ENCODE peak calls at places on chromosomes 4 and X, in ten cellular contexts. C is H7, A is upper lobe of left lung, N is fibroblast of the conjunctiva, J is kidney tubule cell, G is H4, U is NCI-H1436, I is GM23248, D is T-helper 1 cell, T is Panc1. W is an unnamed sample.

GRCh38 chr4:69524708-69525107 is 29.0 kb upstream of the UGT2B4 start:
- DNase-seq in I (no peak), N (no peak), G (no peak), C (no peak), T (no peak), A (no peak), D (no peak), U (peak), J (no peak), W (no peak)

GRCh38 chr4:6873792-6874461 is 35.7 kb upstream of the TBC1D14 start:
- DNase-seq in N (no peak), C (peak), I (peak), J (peak), D (peak), G (peak), T (peak), A (peak), U (peak), W (peak)

GRCh38 chr4:15778742-15779231 is 659 bp downstream of the CD38 start:
- DNase-seq in J (peak), I (peak), U (no peak), G (peak), C (no peak), A (peak), T (no peak), D (peak), N (no peak), W (no peak)

GRCh38 chr4:3869661-3870566 is 103.7 kb downstream of the ADRA2C start:
- DNase-seq in I (peak), N (no peak), T (no peak), J (no peak), A (peak), D (no peak), C (no peak), U (no peak), G (no peak), W (no peak)

GRCh38 chr4:38169524-38169923 is 209.3 kb downstream of the PTTG2 start:
- DNase-seq in A (no peak), N (no peak), C (no peak), J (no peak), I (peak), G (peak), T (no peak), U (no peak), D (no peak), W (no peak)

GRCh38 chr4:185774815-185775684 is 36.9 kb downstream of the SORBS2 start:
- DNase-seq in T (no peak), U (no peak), I (peak), N (peak), A (peak), D (no peak), C (no peak), J (peak), G (peak), W (no peak)

GRCh38 chr4:63728480-63729177 is 680.6 kb downstream of the TECRL start:
- DNase-seq in N (no peak), D (no peak), I (no peak), T (no peak), C (peak), A (no peak), U (no peak), J (no peak), G (peak), W (no peak)

GRCh38 chr4:45072981-45073380 is 346.6 kb upstream of the GNPDA2 start:
- DNase-seq in T (no peak), C (no peak), U (no peak), D (no peak), J (no peak), I (no peak), N (no peak), A (no peak), G (no peak), W (no peak)

GRCh38 chr4:140135529-140136021 is 18.4 kb downstream of the MAML3 start:
- DNase-seq in N (no peak), G (peak), T (no peak), U (peak), A (no peak), C (no peak), D (no peak), J (peak), I (peak), W (no peak)

GRCh38 chrX:124010157-124010556 is 48.7 kb downstream of the STAG2 start:
- DNase-seq in G (no peak), A (no peak), N (no peak), J (no peak), U (no peak), I (peak), C (no peak), D (no peak), T (no peak), W (no peak)